ENCODE peak calls at places on chromosomes 13 and 19, in seven cellular contexts. Q, D, G, I, U, X and J are unnamed samples.

GRCh38 chr13:50762969-50763568 is 80.4 kb downstream of the DLEU7 start:
- DNase-seq in Q (no peak), D (no peak), G (no peak), I (no peak), U (no peak), X (no peak), J (no peak)

GRCh38 chr13:49060698-49061387 is 85.1 kb downstream of the FNDC3A start:
- DNase-seq in Q (no peak), D (no peak), G (no peak), I (peak; percentile 48), U (peak; percentile 71), X (no peak), J (peak; percentile 23)

GRCh38 chr13:113023694-113024430 is 54.8 kb downstream of the MCF2L start:
- DNase-seq in Q (no peak), D (no peak), G (no peak), I (no peak), U (no peak), X (no peak), J (no peak)

GRCh38 chr19:55080915-55081772 is 5.5 kb downstream of the EPS8L1 start:
- DNase-seq in Q (peak; percentile 89), D (peak; percentile 75), G (no peak), I (peak; percentile 74), U (peak; percentile 76), X (peak; percentile 69), J (no peak)

GRCh38 chr19:54473071-54473941 is at the start of gene CDC42EP5:
- DNase-seq in Q (no peak), D (no peak), G (no peak), I (peak; percentile 94), U (peak; percentile 51), X (no peak), J (no peak)

GRCh38 chr13:86795858-86796257 is 875.3 kb upstream of the SLITRK5 start:
- DNase-seq in Q (no peak), D (no peak), G (no peak), I (no peak), U (no peak), X (no peak), J (no peak)

GRCh38 chr13:32300406-32300805 is 14.8 kb downstream of the ZAR1L start:
- DNase-seq in Q (no peak), D (no peak), G (no peak), I (no peak), U (no peak), X (no peak), J (no peak)

GRCh38 chr19:44582581-44583265 is 30.6 kb upstream of the IGSF23 start:
- DNase-seq in Q (no peak), D (no peak), G (no peak), I (peak; percentile 38), U (peak; percentile 25), X (no peak), J (peak; percentile 37)

GRCh38 chr13:24181991-24182702 is 21.6 kb downstream of the SPATA13 start:
- DNase-seq in Q (no peak), D (no peak), G (no peak), I (no peak), U (no peak), X (no peak), J (no peak)

GRCh38 chr13:112616586-112617381 is 28.8 kb upstream of the TUBGCP3 start:
- DNase-seq in Q (no peak), D (no peak), G (no peak), I (peak; percentile 64), U (peak; percentile 49), X (no peak), J (peak; percentile 53)

GRCh38 chr13:93098972-93099371 is 127.6 kb upstream of the GPC6 start:
- DNase-seq in Q (no peak), D (no peak), G (no peak), I (no peak), U (no peak), X (no peak), J (no peak)

GRCh38 chr19:3350014-3350663 is 16.2 kb upstream of the NFIC start:
- DNase-seq in Q (no peak), D (no peak), G (no peak), I (peak; percentile 42), U (peak; percentile 62), X (no peak), J (peak; percentile 51)

GRCh38 chr13:25821761-25822160 is 230.1 kb downstream of the SHISA2 start:
- DNase-seq in Q (no peak), D (no peak), G (no peak), I (no peak), U (no peak), X (no peak), J (no peak)